ENCODE peak calls at places on chromosome 21, in four cellular contexts. One of them, this sample, is unnamed.

GRCh38 chr21:32346951-32347350 is 45.9 kb downstream of the URB1 start:
- DNase-seq in BJ: no peak
- DNase-seq in dorsolateral prefrontal cortex: no peak
- DNase-seq in ovary: no peak
- DNase-seq in this sample: no peak

GRCh38 chr21:37605006-37605405 is 238.4 kb downstream of the DYRK1A start:
- DNase-seq in dorsolateral prefrontal cortex: no peak
- DNase-seq in ovary: no peak
- DNase-seq in BJ: no peak
- DNase-seq in this sample: no peak

GRCh38 chr21:32566990-32567389 is 18.3 kb downstream of the TCP10L start:
- DNase-seq in ovary: no peak
- DNase-seq in dorsolateral prefrontal cortex: no peak
- DNase-seq in BJ: no peak
- DNase-seq in this sample: no peak

GRCh38 chr21:17911628-17912027 is 92.5 kb upstream of the C21orf91 start:
- DNase-seq in BJ: peak
- DNase-seq in dorsolateral prefrontal cortex: no peak
- DNase-seq in ovary: no peak
- DNase-seq in this sample: no peak

GRCh38 chr21:40832316-40832715 is 14.6 kb downstream of the DSCAM start:
- DNase-seq in ovary: no peak
- DNase-seq in dorsolateral prefrontal cortex: no peak
- DNase-seq in BJ: no peak
- DNase-seq in this sample: no peak

GRCh38 chr21:23021481-23021880 is 2023.3 kb downstream of the NCAM2 start:
- DNase-seq in dorsolateral prefrontal cortex: no peak
- DNase-seq in BJ: no peak
- DNase-seq in ovary: no peak
- DNase-seq in this sample: no peak

GRCh38 chr21:27704567-27705166 is 737.8 kb upstream of the ADAMTS5 start:
- DNase-seq in BJ: no peak
- DNase-seq in ovary: no peak
- DNase-seq in dorsolateral prefrontal cortex: no peak
- DNase-seq in this sample: no peak

GRCh38 chr21:33199516-33200217 is 30.1 kb upstream of the IFNAR2 start:
- DNase-seq in ovary: peak
- DNase-seq in BJ: peak
- DNase-seq in dorsolateral prefrontal cortex: peak
- DNase-seq in this sample: peak

GRCh38 chr21:44006017-44006624 is 6.0 kb upstream of the TRAPPC10 start:
- DNase-seq in BJ: peak
- DNase-seq in ovary: no peak
- DNase-seq in dorsolateral prefrontal cortex: no peak
- DNase-seq in this sample: no peak

GRCh38 chr21:32782698-32783097 is 11.1 kb upstream of the PAXBP1 start:
- DNase-seq in ovary: no peak
- DNase-seq in dorsolateral prefrontal cortex: no peak
- DNase-seq in BJ: no peak
- DNase-seq in this sample: no peak

GRCh38 chr21:29725025-29725736 is 214.6 kb downstream of the GRIK1 start:
- DNase-seq in dorsolateral prefrontal cortex: no peak
- DNase-seq in ovary: no peak
- DNase-seq in BJ: no peak
- DNase-seq in this sample: no peak

GRCh38 chr21:29168874-29169273 is 38.4 kb downstream of the MAP3K7CL start:
- DNase-seq in BJ: no peak
- DNase-seq in dorsolateral prefrontal cortex: no peak
- DNase-seq in ovary: no peak
- DNase-seq in this sample: no peak

GRCh38 chr21:16794944-16795343 is 717.9 kb upstream of the CXADR start:
- DNase-seq in dorsolateral prefrontal cortex: no peak
- DNase-seq in ovary: peak
- DNase-seq in BJ: peak
- DNase-seq in this sample: no peak

GRCh38 chr21:29295066-29295650 is 3.6 kb upstream of the BACH1 start:
- DNase-seq in BJ: no peak
- DNase-seq in dorsolateral prefrontal cortex: no peak
- DNase-seq in ovary: no peak
- DNase-seq in this sample: no peak

GRCh38 chr21:32007461-32007860 is 134.6 kb downstream of the HUNK start:
- DNase-seq in BJ: peak
- DNase-seq in dorsolateral prefrontal cortex: no peak
- DNase-seq in ovary: no peak
- DNase-seq in this sample: no peak

GRCh38 chr21:33478858-33479678 is 706 bp downstream of the TMEM50B start:
- DNase-seq in dorsolateral prefrontal cortex: peak
- DNase-seq in BJ: no peak
- DNase-seq in ovary: peak
- DNase-seq in this sample: peak

GRCh38 chr21:29221259-29221744 is 77.4 kb upstream of the BACH1 start:
- DNase-seq in BJ: no peak
- DNase-seq in ovary: no peak
- DNase-seq in dorsolateral prefrontal cortex: no peak
- DNase-seq in this sample: no peak

GRCh38 chr21:46459356-46460112 is 843 bp downstream of the DIP2A start:
- DNase-seq in BJ: no peak
- DNase-seq in dorsolateral prefrontal cortex: peak
- DNase-seq in ovary: peak
- DNase-seq in this sample: peak

GRCh38 chr21:46455575-46456385 is 2.9 kb upstream of the DIP2A start:
- DNase-seq in BJ: no peak
- DNase-seq in dorsolateral prefrontal cortex: peak
- DNase-seq in ovary: no peak
- DNase-seq in this sample: no peak

GRCh38 chr21:36698160-36699025 is 522 bp upstream of the SIM2 start:
- DNase-seq in dorsolateral prefrontal cortex: no peak
- DNase-seq in ovary: no peak
- DNase-seq in BJ: no peak
- DNase-seq in this sample: no peak

GRCh38 chr21:17387030-17387617 is 125.7 kb upstream of the CXADR start:
- DNase-seq in ovary: peak
- DNase-seq in BJ: no peak
- DNase-seq in dorsolateral prefrontal cortex: no peak
- DNase-seq in this sample: peak

GRCh38 chr21:37914211-37914900 is 1.9 kb downstream of the KCNJ6 start:
- DNase-seq in BJ: no peak
- DNase-seq in dorsolateral prefrontal cortex: no peak
- DNase-seq in ovary: no peak
- DNase-seq in this sample: peak

GRCh38 chr21:37208741-37209225 is 58.4 kb downstream of the VPS26C start:
- DNase-seq in dorsolateral prefrontal cortex: no peak
- DNase-seq in BJ: no peak
- DNase-seq in ovary: no peak
- DNase-seq in this sample: no peak

GRCh38 chr21:31855180-31855579 is 17.6 kb upstream of the HUNK start:
- DNase-seq in BJ: no peak
- DNase-seq in ovary: no peak
- DNase-seq in dorsolateral prefrontal cortex: no peak
- DNase-seq in this sample: no peak

GRCh38 chr21:15592957-15593356 is 136.8 kb upstream of the USP25 start:
- DNase-seq in dorsolateral prefrontal cortex: no peak
- DNase-seq in BJ: no peak
- DNase-seq in ovary: no peak
- DNase-seq in this sample: no peak

GRCh38 chr21:32843561-32843960 is 72.0 kb upstream of the PAXBP1 start:
- DNase-seq in dorsolateral prefrontal cortex: no peak
- DNase-seq in BJ: no peak
- DNase-seq in ovary: no peak
- DNase-seq in this sample: no peak

GRCh38 chr21:27108228-27108627 is 141.3 kb upstream of the ADAMTS5 start:
- DNase-seq in BJ: peak
- DNase-seq in ovary: no peak
- DNase-seq in dorsolateral prefrontal cortex: no peak
- DNase-seq in this sample: no peak

GRCh38 chr21:27292229-27292628 is 325.3 kb upstream of the ADAMTS5 start:
- DNase-seq in BJ: no peak
- DNase-seq in dorsolateral prefrontal cortex: no peak
- DNase-seq in ovary: no peak
- DNase-seq in this sample: no peak

GRCh38 chr21:15617968-15618367 is 111.8 kb upstream of the USP25 start:
- DNase-seq in BJ: peak
- DNase-seq in ovary: no peak
- DNase-seq in dorsolateral prefrontal cortex: no peak
- DNase-seq in this sample: no peak

GRCh38 chr21:36337099-36337509 is 17.1 kb downstream of the MORC3 start:
- DNase-seq in dorsolateral prefrontal cortex: no peak
- DNase-seq in ovary: no peak
- DNase-seq in BJ: no peak
- DNase-seq in this sample: no peak

GRCh38 chr21:18424250-18424649 is 20.7 kb upstream of the TMPRSS15 start:
- DNase-seq in ovary: no peak
- DNase-seq in BJ: no peak
- DNase-seq in dorsolateral prefrontal cortex: no peak
- DNase-seq in this sample: no peak

GRCh38 chr21:34519694-34520093 is 7.7 kb upstream of the KCNE1 start:
- DNase-seq in BJ: no peak
- DNase-seq in dorsolateral prefrontal cortex: no peak
- DNase-seq in ovary: no peak
- DNase-seq in this sample: no peak

GRCh38 chr21:34514576-34515135 is 2.6 kb upstream of the KCNE1 start:
- DNase-seq in ovary: no peak
- DNase-seq in BJ: no peak
- DNase-seq in dorsolateral prefrontal cortex: no peak
- DNase-seq in this sample: no peak

GRCh38 chr21:34519013-34519412 is 7.0 kb upstream of the KCNE1 start:
- DNase-seq in ovary: no peak
- DNase-seq in dorsolateral prefrontal cortex: no peak
- DNase-seq in BJ: no peak
- DNase-seq in this sample: no peak

GRCh38 chr21:34517039-34517438 is 5.0 kb upstream of the KCNE1 start:
- DNase-seq in dorsolateral prefrontal cortex: no peak
- DNase-seq in ovary: no peak
- DNase-seq in BJ: no peak
- DNase-seq in this sample: no peak

DNA sequence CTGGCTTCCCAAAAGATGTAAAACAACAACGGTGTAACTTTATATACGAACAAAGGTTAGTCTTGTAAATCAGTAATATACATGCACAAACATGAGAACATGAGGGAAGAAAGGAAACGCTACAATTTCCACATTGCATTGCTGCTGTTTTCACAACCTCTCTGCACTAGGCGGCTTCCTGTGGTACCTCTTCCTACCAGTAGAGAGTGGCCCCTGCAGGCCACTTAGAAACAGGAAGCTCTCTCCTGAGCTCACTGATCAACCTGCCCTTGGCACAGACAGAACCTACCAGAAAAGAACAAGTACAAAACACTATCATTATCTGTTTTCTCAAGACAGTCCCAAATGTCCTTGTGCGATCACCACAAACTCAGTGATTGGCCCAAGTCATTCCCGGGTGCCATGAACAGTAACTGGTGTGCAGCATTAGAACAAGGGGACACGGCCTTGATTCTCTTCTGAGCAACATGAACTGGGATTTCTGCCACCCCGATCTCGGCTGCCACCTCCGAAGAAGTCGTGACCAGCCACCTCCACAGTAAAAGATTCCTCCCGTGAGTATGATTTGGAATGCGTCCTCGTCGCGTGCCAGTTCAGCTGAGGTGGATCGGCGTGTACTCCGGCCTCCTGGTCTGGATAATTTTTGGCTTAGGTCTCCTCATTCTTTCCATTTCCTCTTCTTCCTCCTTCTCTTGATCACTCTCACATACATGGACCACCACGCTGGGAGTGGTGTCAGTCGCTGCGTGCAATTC is 5.7 kb upstream of the KCNE1 start:
- DNase-seq in ovary: no peak
- DNase-seq in dorsolateral prefrontal cortex: no peak
- DNase-seq in BJ: no peak
- DNase-seq in this sample: no peak
- TF ChIP-seq CTCF in ovary: no peak
- TF ChIP-seq CTCF in dorsolateral prefrontal cortex: no peak
- TF ChIP-seq CTCF in BJ: peak
- TF ChIP-seq CTCF in this sample: peak

GRCh38 chr21:30839304-30839703 is 9.7 kb upstream of the KRTAP7-1 start:
- DNase-seq in dorsolateral prefrontal cortex: no peak
- DNase-seq in BJ: no peak
- DNase-seq in ovary: no peak
- DNase-seq in this sample: peak
- TF ChIP-seq CTCF in dorsolateral prefrontal cortex: no peak
- TF ChIP-seq CTCF in BJ: no peak
- TF ChIP-seq CTCF in ovary: no peak
- TF ChIP-seq CTCF in this sample: peak

GRCh38 chr21:20045197-20045596 is 953.0 kb upstream of the NCAM2 start:
- DNase-seq in BJ: no peak
- DNase-seq in ovary: no peak
- DNase-seq in dorsolateral prefrontal cortex: no peak
- DNase-seq in this sample: no peak

DNA sequence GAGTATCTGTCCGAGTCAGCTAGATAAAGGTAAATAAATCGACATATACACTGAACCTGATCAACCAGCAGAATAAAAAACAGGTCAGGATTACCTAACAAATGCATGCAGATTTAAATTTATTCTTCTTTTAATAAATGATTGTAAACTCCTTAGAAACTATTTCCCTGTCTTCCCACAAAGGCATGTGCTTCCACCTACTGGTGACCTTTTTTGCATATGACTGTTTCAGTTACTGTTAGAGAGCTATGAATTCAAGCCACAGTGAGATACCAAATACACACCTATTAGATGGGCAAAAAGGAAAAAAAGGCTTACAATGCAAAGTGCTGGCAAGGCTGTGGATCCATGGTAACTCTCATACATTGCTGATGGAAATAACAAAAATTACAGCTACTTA is 957.4 kb upstream of the NCAM2 start:
- DNase-seq in BJ: no peak
- DNase-seq in dorsolateral prefrontal cortex: no peak
- DNase-seq in ovary: no peak
- DNase-seq in this sample: no peak
- TF ChIP-seq CTCF in BJ: no peak
- TF ChIP-seq CTCF in dorsolateral prefrontal cortex: no peak
- TF ChIP-seq CTCF in ovary: no peak
- TF ChIP-seq CTCF in this sample: peak

DNA sequence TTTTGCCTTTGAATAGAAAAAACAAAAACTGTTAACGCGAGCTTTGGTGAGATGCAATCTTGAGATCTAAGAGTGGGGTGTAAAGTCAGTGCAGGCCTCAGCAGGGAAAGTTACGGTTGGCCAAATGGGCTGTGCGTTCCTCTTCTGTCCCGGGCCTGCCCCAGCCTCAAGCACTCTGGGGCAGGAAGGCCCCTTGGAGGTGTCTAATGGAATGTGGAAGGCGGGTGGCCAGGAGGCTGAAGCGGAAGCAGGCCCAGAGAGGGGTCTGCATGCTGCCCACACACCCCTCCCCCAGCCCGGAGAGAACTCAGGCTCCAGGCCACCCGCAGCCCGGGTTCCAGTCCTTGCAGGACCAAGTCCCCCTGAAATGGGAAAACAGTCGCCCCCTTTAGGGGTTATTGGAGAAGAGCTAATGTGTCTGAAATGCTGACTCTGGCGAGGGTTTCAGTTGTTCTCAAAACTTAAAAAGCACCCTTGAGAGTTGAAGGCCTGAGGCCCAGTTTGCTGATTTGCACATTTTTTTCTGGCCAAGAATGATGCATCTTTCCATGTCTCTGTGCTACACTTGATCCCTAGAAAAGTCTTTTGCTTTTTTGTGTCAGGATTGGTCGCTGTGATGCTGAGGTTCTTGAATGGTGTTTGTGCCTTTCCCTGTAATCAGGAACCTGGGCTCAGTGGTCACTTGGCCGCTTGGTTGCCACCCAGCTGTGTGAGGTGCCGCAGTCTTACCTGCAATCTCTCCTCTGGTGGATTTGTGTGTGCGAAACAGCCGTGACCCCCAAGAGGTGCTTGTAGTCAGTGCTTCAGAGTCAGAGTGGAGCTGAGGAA is 2.0 kb downstream of the COL18A1 start:
- DNase-seq in BJ: no peak
- DNase-seq in dorsolateral prefrontal cortex: no peak
- DNase-seq in ovary: peak
- DNase-seq in this sample: no peak
- TF ChIP-seq CTCF in BJ: no peak
- TF ChIP-seq CTCF in dorsolateral prefrontal cortex: no peak
- TF ChIP-seq CTCF in ovary: no peak
- TF ChIP-seq CTCF in this sample: no peak

This sample was measured in progenitor cell of endocrine pancreas.